ENCODE peak calls at places on chromosomes 1 and 21, in four cellular contexts. N is GM13976; J is activated naive CD4-positive, alpha-beta T cell; W is amygdala. E is an unnamed sample.

GRCh38 chr1:103197266-103197665 is 88.9 kb upstream of the COL11A1 start:
- DNase-seq in J (no peak), N (no peak), W (no peak), E (no peak)

GRCh38 chr1:10978719-10979118 is 33.7 kb upstream of the TARDBP start:
- DNase-seq in J (no peak), W (no peak), N (no peak), E (no peak)

GRCh38 chr1:206121269-206121668 is 4.1 kb upstream of the AVPR1B start:
- DNase-seq in N (no peak), J (no peak), W (no peak), E (no peak)

GRCh38 chr1:19042675-19043578 is 86.5 kb upstream of the IFFO2 start:
- DNase-seq in W (no peak), J (no peak), N (peak), E (no peak)

GRCh38 chr1:87104140-87104539 is 189.7 kb downstream of the HS2ST1 start:
- DNase-seq in J (no peak), W (no peak), N (no peak), E (no peak)

GRCh38 chr1:94679336-94680007 is 137.9 kb upstream of the F3 start:
- DNase-seq in N (no peak), J (no peak), W (no peak), E (no peak)

GRCh38 chr1:46724991-46725735 is 6.2 kb upstream of the EFCAB14 start:
- DNase-seq in N (peak), W (no peak), J (no peak), E (peak)

GRCh38 chr1:20416706-20417105 is 69.3 kb downstream of the CAMK2N1 start:
- DNase-seq in N (no peak), J (no peak), W (no peak), E (no peak)

GRCh38 chr1:32127780-32128179 is 19.9 kb downstream of the KPNA6 start:
- DNase-seq in W (no peak), N (no peak), J (no peak), E (no peak)

GRCh38 chr1:35030338-35031102 is 1.2 kb downstream of the ZMYM6 start:
- DNase-seq in N (no peak), J (no peak), W (no peak), E (peak)

GRCh38 chr1:229108598-229109201 is 162.2 kb upstream of the RAB4A start:
- DNase-seq in N (no peak), J (no peak), W (no peak), E (no peak)

GRCh38 chr1:37945743-37946702 is 830 bp downstream of the INPP5B start:
- DNase-seq in W (peak), N (peak), J (no peak), E (peak)

GRCh38 chr1:26290416-26291261 is 10.8 kb downstream of the SH3BGRL3 start:
- DNase-seq in W (no peak), N (peak), J (no peak), E (no peak)

GRCh38 chr1:107895403-107896181 is 69.4 kb downstream of the VAV3 start:
- DNase-seq in J (no peak), W (no peak), N (no peak), E (no peak)

GRCh38 chr1:116987256-116987555 is 14.4 kb upstream of the CD101 start:
- DNase-seq in J (no peak), N (no peak), W (no peak), E (no peak)

GRCh38 chr1:28359592-28360239 is 9.8 kb upstream of the PHACTR4 start:
- DNase-seq in W (peak), N (peak), J (peak), E (peak)

GRCh38 chr21:25578070-25578961 is 29.0 kb downstream of the MRPL39 start:
- DNase-seq in J (no peak), N (no peak), W (no peak), E (no peak)

GRCh38 chr1:111227434-111227833 is at the start of gene CHI3L2:
- DNase-seq in N (no peak), W (no peak), J (no peak), E (no peak)